ENCODE peak calls at places on chromosomes 1 and 21, in six cellular contexts. One of them, this sample, is unnamed.

GRCh38 chr1:170168263-170168662 is 22.5 kb downstream of the NTMT2 start:
- DNase-seq in HCT116: no peak
- DNase-seq in upper lobe of left lung: no peak
- DNase-seq in stomach: no peak
- DNase-seq in GM12878: no peak
- DNase-seq in endothelial cell of umbilical vein: peak
- DNase-seq in this sample: no peak

GRCh38 chr1:32263744-32264143 is 12.7 kb downstream of the LCK start:
- DNase-seq in HCT116: no peak
- DNase-seq in upper lobe of left lung: no peak
- DNase-seq in stomach: no peak
- DNase-seq in GM12878: no peak
- DNase-seq in endothelial cell of umbilical vein: no peak
- DNase-seq in this sample: no peak

GRCh38 chr1:111850124-111850523 is 94.4 kb downstream of the DDX20 start:
- DNase-seq in HCT116: no peak
- DNase-seq in upper lobe of left lung: no peak
- DNase-seq in stomach: no peak
- DNase-seq in GM12878: no peak
- DNase-seq in endothelial cell of umbilical vein: no peak
- DNase-seq in this sample: no peak

GRCh38 chr1:89302697-89303332 is 30.2 kb upstream of the GBP5 start:
- DNase-seq in HCT116: no peak
- DNase-seq in upper lobe of left lung: no peak
- DNase-seq in stomach: no peak
- DNase-seq in GM12878: no peak
- DNase-seq in endothelial cell of umbilical vein: no peak
- DNase-seq in this sample: no peak

GRCh38 chr1:89545264-89546038 is 20.8 kb downstream of the LRRC8B start:
- DNase-seq in HCT116: peak
- DNase-seq in upper lobe of left lung: no peak
- DNase-seq in stomach: no peak
- DNase-seq in GM12878: no peak
- DNase-seq in endothelial cell of umbilical vein: peak
- DNase-seq in this sample: no peak

GRCh38 chr1:47002211-47002610 is 21.3 kb upstream of the CYP4X1 start:
- DNase-seq in HCT116: no peak
- DNase-seq in upper lobe of left lung: no peak
- DNase-seq in stomach: no peak
- DNase-seq in GM12878: no peak
- DNase-seq in endothelial cell of umbilical vein: no peak
- DNase-seq in this sample: no peak

GRCh38 chr1:117606608-117607261 is 887 bp downstream of the TENT5C start:
- DNase-seq in HCT116: no peak
- DNase-seq in upper lobe of left lung: peak
- DNase-seq in stomach: peak
- DNase-seq in GM12878: no peak
- DNase-seq in endothelial cell of umbilical vein: no peak
- DNase-seq in this sample: no peak

GRCh38 chr1:99548924-99549605 is 96.8 kb upstream of the PALMD start:
- DNase-seq in HCT116: no peak
- DNase-seq in upper lobe of left lung: no peak
- DNase-seq in stomach: peak
- DNase-seq in GM12878: no peak
- DNase-seq in endothelial cell of umbilical vein: peak
- DNase-seq in this sample: no peak

GRCh38 chr1:1307261-1307907 is 346 bp downstream of the ACAP3 start:
- DNase-seq in HCT116: no peak
- DNase-seq in upper lobe of left lung: peak
- DNase-seq in stomach: no peak
- DNase-seq in GM12878: no peak
- DNase-seq in endothelial cell of umbilical vein: peak
- DNase-seq in this sample: no peak

GRCh38 chr1:19909971-19910370 is 13.4 kb downstream of the PLA2G2E start:
- DNase-seq in HCT116: no peak
- DNase-seq in upper lobe of left lung: no peak
- DNase-seq in stomach: no peak
- DNase-seq in GM12878: no peak
- DNase-seq in endothelial cell of umbilical vein: no peak
- DNase-seq in this sample: no peak

GRCh38 chr1:40371707-40372258 is 1.7 kb upstream of the SMAP2 start:
- DNase-seq in HCT116: no peak
- DNase-seq in upper lobe of left lung: no peak
- DNase-seq in stomach: no peak
- DNase-seq in GM12878: no peak
- DNase-seq in endothelial cell of umbilical vein: no peak
- DNase-seq in this sample: no peak

GRCh38 chr1:232635778-232636356 is 5.9 kb upstream of the SIPA1L2 start:
- DNase-seq in HCT116: no peak
- DNase-seq in upper lobe of left lung: no peak
- DNase-seq in stomach: no peak
- DNase-seq in GM12878: no peak
- DNase-seq in endothelial cell of umbilical vein: peak
- DNase-seq in this sample: peak

GRCh38 chr1:74629283-74629682 is 44.3 kb downstream of the ERICH3 start:
- DNase-seq in HCT116: no peak
- DNase-seq in upper lobe of left lung: no peak
- DNase-seq in stomach: no peak
- DNase-seq in GM12878: no peak
- DNase-seq in endothelial cell of umbilical vein: no peak
- DNase-seq in this sample: no peak

GRCh38 chr21:41605178-41605933 is 97.4 kb upstream of the TMPRSS2 start:
- DNase-seq in HCT116: no peak
- DNase-seq in upper lobe of left lung: peak
- DNase-seq in stomach: peak
- DNase-seq in GM12878: no peak
- DNase-seq in endothelial cell of umbilical vein: no peak
- DNase-seq in this sample: no peak

GRCh38 chr1:21308847-21309652 is 18.8 kb upstream of the ECE1 start:
- DNase-seq in HCT116: no peak
- DNase-seq in upper lobe of left lung: no peak
- DNase-seq in stomach: peak
- DNase-seq in GM12878: no peak
- DNase-seq in endothelial cell of umbilical vein: no peak
- DNase-seq in this sample: no peak

GRCh38 chr21:35882791-35883240 is 177.5 kb downstream of the SETD4 start:
- DNase-seq in HCT116: no peak
- DNase-seq in upper lobe of left lung: no peak
- DNase-seq in stomach: no peak
- DNase-seq in GM12878: no peak
- DNase-seq in endothelial cell of umbilical vein: no peak
- DNase-seq in this sample: no peak

GRCh38 chr1:18908911-18909771 is 6.8 kb upstream of the ALDH4A1 start:
- DNase-seq in HCT116: no peak
- DNase-seq in upper lobe of left lung: no peak
- DNase-seq in stomach: no peak
- DNase-seq in GM12878: no peak
- DNase-seq in endothelial cell of umbilical vein: no peak
- DNase-seq in this sample: no peak

GRCh38 chr1:156538711-156539440 is 33.5 kb downstream of the IQGAP3 start:
- DNase-seq in HCT116: no peak
- DNase-seq in upper lobe of left lung: no peak
- DNase-seq in stomach: no peak
- DNase-seq in GM12878: no peak
- DNase-seq in endothelial cell of umbilical vein: no peak
- DNase-seq in this sample: no peak

GRCh38 chr1:24702511-24703293 is 42.5 kb upstream of the CLIC4 start:
- DNase-seq in HCT116: no peak
- DNase-seq in upper lobe of left lung: peak
- DNase-seq in stomach: no peak
- DNase-seq in GM12878: no peak
- DNase-seq in endothelial cell of umbilical vein: no peak
- DNase-seq in this sample: no peak

GRCh38 chr1:175891783-175892309 is 148.5 kb upstream of the TNR start:
- DNase-seq in HCT116: no peak
- DNase-seq in upper lobe of left lung: no peak
- DNase-seq in stomach: no peak
- DNase-seq in GM12878: no peak
- DNase-seq in endothelial cell of umbilical vein: no peak
- DNase-seq in this sample: no peak

GRCh38 chr1:27934818-27935549 is at the start of gene SMPDL3B:
- DNase-seq in HCT116: peak
- DNase-seq in upper lobe of left lung: peak
- DNase-seq in stomach: peak
- DNase-seq in GM12878: no peak
- DNase-seq in endothelial cell of umbilical vein: peak
- DNase-seq in this sample: no peak

GRCh38 chr21:34968414-34969333 is 80.4 kb downstream of the RUNX1 start:
- DNase-seq in HCT116: no peak
- DNase-seq in upper lobe of left lung: no peak
- DNase-seq in stomach: no peak
- DNase-seq in GM12878: no peak
- DNase-seq in endothelial cell of umbilical vein: no peak
- DNase-seq in this sample: no peak

GRCh38 chr1:37174876-37175275 is 140.6 kb upstream of the GRIK3 start:
- DNase-seq in HCT116: no peak
- DNase-seq in upper lobe of left lung: no peak
- DNase-seq in stomach: no peak
- DNase-seq in GM12878: no peak
- DNase-seq in endothelial cell of umbilical vein: peak
- DNase-seq in this sample: no peak

GRCh38 chr1:55868026-55868425 is 652.9 kb upstream of the USP24 start:
- DNase-seq in HCT116: no peak
- DNase-seq in upper lobe of left lung: no peak
- DNase-seq in stomach: no peak
- DNase-seq in GM12878: no peak
- DNase-seq in endothelial cell of umbilical vein: peak
- DNase-seq in this sample: no peak

GRCh38 chr1:116940809-116941640 is 31.3 kb downstream of the PTGFRN start:
- DNase-seq in HCT116: no peak
- DNase-seq in upper lobe of left lung: no peak
- DNase-seq in stomach: no peak
- DNase-seq in GM12878: no peak
- DNase-seq in endothelial cell of umbilical vein: no peak
- DNase-seq in this sample: no peak

DNA sequence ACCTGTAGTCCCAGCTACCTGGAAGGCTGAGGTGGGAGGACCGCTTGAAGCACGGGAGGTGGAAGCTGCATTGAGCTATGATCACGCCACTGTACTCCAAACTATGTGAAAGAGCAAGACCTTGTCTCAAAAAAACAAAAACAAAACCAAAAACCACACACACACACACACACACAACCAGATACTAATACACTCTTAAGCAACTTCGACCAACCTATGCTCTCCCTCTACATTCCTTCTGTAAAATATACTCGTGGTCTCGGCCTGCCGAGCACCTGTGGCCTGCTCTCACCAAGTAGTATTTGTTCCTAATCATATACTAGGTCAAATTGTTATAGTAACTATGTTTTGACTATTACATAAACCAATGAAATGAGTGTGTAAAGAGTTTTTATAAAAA is 13.5 kb upstream of the SYT2 start:
- DNase-seq in HCT116: no peak
- DNase-seq in upper lobe of left lung: no peak
- DNase-seq in stomach: no peak
- DNase-seq in GM12878: no peak
- DNase-seq in endothelial cell of umbilical vein: no peak
- DNase-seq in this sample: no peak
- TF ChIP-seq POLR2A in HCT116: no peak
- TF ChIP-seq POLR2A in upper lobe of left lung: no peak
- TF ChIP-seq POLR2A in stomach: no peak
- TF ChIP-seq POLR2A in GM12878: no peak
- TF ChIP-seq POLR2A in endothelial cell of umbilical vein: no peak
- TF ChIP-seq POLR2A in this sample: no peak

DNA sequence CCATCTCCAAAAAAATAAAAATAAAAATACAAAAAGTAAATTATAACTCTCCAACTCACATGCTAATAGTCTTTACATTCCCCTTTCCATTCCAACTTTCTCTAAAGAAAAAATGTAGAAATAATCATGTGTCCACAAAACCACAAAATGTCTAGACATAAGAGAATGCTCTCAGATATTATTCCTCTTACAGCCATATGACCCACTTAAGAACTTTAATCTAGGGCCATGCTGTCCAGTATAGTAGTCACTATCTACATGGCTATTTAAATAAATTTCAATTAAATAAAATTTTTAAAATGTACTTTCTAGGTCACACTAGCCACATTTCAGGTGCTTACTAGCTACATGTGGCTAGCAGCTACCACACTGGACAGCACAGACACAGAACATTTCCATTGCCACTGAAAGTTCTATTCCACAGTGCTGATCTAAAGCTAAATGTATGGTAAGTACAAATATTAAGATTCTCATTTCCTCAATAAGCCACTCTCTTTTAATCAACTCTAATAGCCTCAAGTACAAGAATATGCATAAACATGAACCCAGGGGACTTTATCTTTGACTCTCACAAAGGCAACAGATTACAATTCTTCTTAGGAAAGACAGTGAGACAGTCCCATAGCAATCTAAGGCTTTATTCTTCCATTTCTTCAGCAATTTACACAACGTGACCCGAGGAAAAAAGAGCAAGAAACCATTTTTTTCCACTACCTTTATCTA is 138.6 kb downstream of the RERE start:
- DNase-seq in HCT116: no peak
- DNase-seq in upper lobe of left lung: no peak
- DNase-seq in stomach: no peak
- DNase-seq in GM12878: no peak
- DNase-seq in endothelial cell of umbilical vein: no peak
- DNase-seq in this sample: no peak
- TF ChIP-seq POLR2AphosphoS5 in HCT116: no peak
- TF ChIP-seq POLR2AphosphoS5 in upper lobe of left lung: no peak
- TF ChIP-seq POLR2AphosphoS5 in stomach: no peak
- TF ChIP-seq POLR2AphosphoS5 in GM12878: no peak
- TF ChIP-seq POLR2AphosphoS5 in endothelial cell of umbilical vein: no peak
- TF ChIP-seq POLR2AphosphoS5 in this sample: no peak

GRCh38 chr1:212609701-212610574 is 1.4 kb downstream of the ATF3 start:
- DNase-seq in HCT116: no peak
- DNase-seq in upper lobe of left lung: no peak
- DNase-seq in stomach: no peak
- DNase-seq in GM12878: no peak
- DNase-seq in endothelial cell of umbilical vein: no peak
- DNase-seq in this sample: no peak
- TF ChIP-seq POLR2A in HCT116: no peak
- TF ChIP-seq POLR2A in upper lobe of left lung: no peak
- TF ChIP-seq POLR2A in stomach: no peak
- TF ChIP-seq POLR2A in GM12878: peak
- TF ChIP-seq POLR2A in endothelial cell of umbilical vein: no peak
- TF ChIP-seq POLR2A in this sample: peak

DNA sequence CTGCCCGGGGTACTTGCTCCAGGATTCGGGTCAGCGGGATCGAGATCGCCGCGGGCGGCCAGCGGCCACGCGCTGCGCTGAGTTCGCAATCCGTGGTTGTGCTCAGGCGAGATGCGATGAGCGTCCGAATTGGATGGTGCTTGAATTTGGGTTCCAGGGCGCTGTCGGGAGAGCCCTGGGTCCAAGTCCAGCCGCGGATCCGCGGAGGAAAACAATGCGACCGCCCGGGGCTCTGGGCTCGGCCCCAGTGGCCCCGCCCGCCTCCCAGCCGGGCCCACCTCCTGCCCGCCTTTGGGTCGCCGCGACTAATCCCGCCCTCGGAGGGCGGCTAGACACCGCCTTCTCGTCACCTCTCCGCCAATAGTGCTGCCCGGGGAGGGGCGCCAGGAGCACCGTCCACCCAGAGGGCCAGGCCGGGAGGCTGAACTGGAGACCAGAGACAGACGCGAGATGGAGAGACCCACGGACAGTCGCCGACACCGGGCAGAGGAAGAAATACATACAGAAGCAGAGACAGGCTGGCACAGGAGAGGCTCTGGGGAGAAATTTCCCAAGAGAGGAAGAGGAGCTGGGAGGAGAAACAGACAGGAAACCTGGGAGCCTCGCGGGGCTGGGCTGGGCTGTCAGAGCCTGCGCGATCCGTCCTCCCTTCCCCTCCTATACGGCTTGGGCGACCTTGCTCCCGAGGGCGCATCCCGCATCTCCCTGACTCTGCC is at the start of gene SEMA6C:
- DNase-seq in HCT116: peak
- DNase-seq in upper lobe of left lung: peak
- DNase-seq in stomach: peak
- DNase-seq in GM12878: peak
- DNase-seq in endothelial cell of umbilical vein: peak
- DNase-seq in this sample: peak
- TF ChIP-seq POLR2AphosphoS5 in HCT116: peak
- TF ChIP-seq POLR2AphosphoS5 in upper lobe of left lung: peak
- TF ChIP-seq POLR2AphosphoS5 in stomach: peak
- TF ChIP-seq POLR2AphosphoS5 in GM12878: no peak
- TF ChIP-seq POLR2AphosphoS5 in endothelial cell of umbilical vein: peak
- TF ChIP-seq POLR2AphosphoS5 in this sample: no peak